ENCODE peak calls at places on chromosomes 7 and 10, in eight cellular contexts. K is AG04450, X is kidney epithelial cell, V is neural progenitor cell, Q is Calu3, U is brain microvascular endothelial cell, W is AG09319, D is HL-60. P is an unnamed sample.

GRCh38 chr10:103676851-103677417 is 178.4 kb downstream of the SH3PXD2A start:
- DNase-seq in K (peak; percentile 79), X (no peak), V (no peak), Q (no peak), U (peak; percentile 97), W (peak; percentile 66), D (no peak), P (no peak)

GRCh38 chr10:11026761-11027160 is 9.1 kb downstream of the CELF2 start:
- DNase-seq in K (no peak), X (no peak), V (no peak), Q (no peak), U (no peak), W (no peak), D (no peak), P (no peak)

GRCh38 chr7:136213012-136213411 is 235.9 kb upstream of the MTPN start:
- DNase-seq in K (no peak), X (no peak), V (no peak), Q (no peak), U (no peak), W (no peak), D (no peak), P (no peak)

GRCh38 chr10:122504551-122504950 is 43.2 kb downstream of the HTRA1 start:
- DNase-seq in K (peak; percentile 84), X (peak; percentile 70), V (no peak), Q (peak; percentile 46), U (peak; percentile 92), W (peak; percentile 72), D (no peak), P (peak; percentile 47)

GRCh38 chr10:132550366-132551092 is 12.9 kb downstream of the INPP5A start:
- DNase-seq in K (no peak), X (no peak), V (no peak), Q (no peak), U (no peak), W (no peak), D (no peak), P (no peak)

GRCh38 chr10:132713421-132714095 is 72.4 kb downstream of the NKX6-2 start:
- DNase-seq in K (no peak), X (no peak), V (no peak), Q (no peak), U (no peak), W (no peak), D (no peak), P (peak; percentile 40)

GRCh38 chr7:114540291-114540690 is 125.7 kb downstream of the FOXP2 start:
- DNase-seq in K (no peak), X (no peak), V (no peak), Q (no peak), U (no peak), W (no peak), D (no peak), P (no peak)

GRCh38 chr7:438361-438760 is 81.3 kb downstream of the PDGFA start:
- DNase-seq in K (no peak), X (no peak), V (no peak), Q (no peak), U (no peak), W (no peak), D (no peak), P (no peak)

GRCh38 chr7:885893-886625 is 9.7 kb downstream of the GET4 start:
- DNase-seq in K (no peak), X (no peak), V (no peak), Q (no peak), U (no peak), W (no peak), D (no peak), P (no peak)

GRCh38 chr7:127900116-127900515 is 131.1 kb downstream of the LRRC4 start:
- DNase-seq in K (no peak), X (no peak), V (no peak), Q (no peak), U (no peak), W (no peak), D (no peak), P (no peak)

GRCh38 chr10:35079763-35080162 is 10.4 kb downstream of the CUL2 start:
- DNase-seq in K (no peak), X (peak; percentile 39), V (no peak), Q (no peak), U (peak; percentile 90), W (peak; percentile 29), D (no peak), P (no peak)

GRCh38 chr7:100267648-100268047 is 39.9 kb upstream of the SPDYE3 start:
- DNase-seq in K (no peak), X (no peak), V (no peak), Q (no peak), U (no peak), W (no peak), D (no peak), P (no peak)

GRCh38 chr7:100275120-100275519 is 32.4 kb upstream of the SPDYE3 start:
- DNase-seq in K (no peak), X (no peak), V (no peak), Q (no peak), U (no peak), W (no peak), D (no peak), P (no peak)

GRCh38 chr7:100266576-100267354 is 40.7 kb upstream of the SPDYE3 start:
- DNase-seq in K (no peak), X (no peak), V (no peak), Q (no peak), U (no peak), W (no peak), D (no peak), P (no peak)

GRCh38 chr7:100271716-100272537 is 35.6 kb upstream of the SPDYE3 start:
- DNase-seq in K (peak; percentile 87), X (peak; percentile 91), V (peak; percentile 98), Q (peak; percentile 94), U (peak; percentile 95), W (peak; percentile 93), D (peak; percentile 98), P (peak; percentile 98)
- TF ChIP-seq CTCF in K (peak; percentile 23), X (peak; percentile 24), V (peak; percentile 36), Q (no peak), U (peak; percentile 31), W (peak; percentile 20), D (no peak), P (no peak)

GRCh38 chr10:124419635-124420034 is 912 bp upstream of the OAT start:
- DNase-seq in K (no peak), X (no peak), V (no peak), Q (no peak), U (no peak), W (no peak), D (no peak), P (no peak)

GRCh38 chr10:124416733-124417132 is 2.0 kb downstream of the OAT start:
- DNase-seq in K (no peak), X (no peak), V (no peak), Q (no peak), U (no peak), W (peak; percentile 27), D (no peak), P (no peak)

GRCh38 chr10:124420254-124420653 is 1.5 kb upstream of the OAT start:
- DNase-seq in K (no peak), X (no peak), V (no peak), Q (no peak), U (no peak), W (no peak), D (no peak), P (no peak)

GRCh38 chr10:124417846-124418725 is 637 bp downstream of the OAT start:
- DNase-seq in K (no peak), X (no peak), V (peak; percentile 74), Q (peak; percentile 56), U (peak; percentile 40), W (peak; percentile 24), D (peak; percentile 5), P (peak; percentile 49)

GRCh38 chr10:124418726-124419501 is at the start of gene OAT:
- DNase-seq in K (peak; percentile 77), X (peak; percentile 72), V (peak; percentile 99), Q (peak; percentile 95), U (peak; percentile 93), W (peak; percentile 84), D (peak; percentile 84), P (peak; percentile 93)
- TF ChIP-seq CTCF in K (peak; percentile 22), X (peak; percentile 18), V (peak; percentile 42), Q (no peak), U (peak; percentile 36), W (peak; percentile 2), D (no peak), P (no peak)

DNA sequence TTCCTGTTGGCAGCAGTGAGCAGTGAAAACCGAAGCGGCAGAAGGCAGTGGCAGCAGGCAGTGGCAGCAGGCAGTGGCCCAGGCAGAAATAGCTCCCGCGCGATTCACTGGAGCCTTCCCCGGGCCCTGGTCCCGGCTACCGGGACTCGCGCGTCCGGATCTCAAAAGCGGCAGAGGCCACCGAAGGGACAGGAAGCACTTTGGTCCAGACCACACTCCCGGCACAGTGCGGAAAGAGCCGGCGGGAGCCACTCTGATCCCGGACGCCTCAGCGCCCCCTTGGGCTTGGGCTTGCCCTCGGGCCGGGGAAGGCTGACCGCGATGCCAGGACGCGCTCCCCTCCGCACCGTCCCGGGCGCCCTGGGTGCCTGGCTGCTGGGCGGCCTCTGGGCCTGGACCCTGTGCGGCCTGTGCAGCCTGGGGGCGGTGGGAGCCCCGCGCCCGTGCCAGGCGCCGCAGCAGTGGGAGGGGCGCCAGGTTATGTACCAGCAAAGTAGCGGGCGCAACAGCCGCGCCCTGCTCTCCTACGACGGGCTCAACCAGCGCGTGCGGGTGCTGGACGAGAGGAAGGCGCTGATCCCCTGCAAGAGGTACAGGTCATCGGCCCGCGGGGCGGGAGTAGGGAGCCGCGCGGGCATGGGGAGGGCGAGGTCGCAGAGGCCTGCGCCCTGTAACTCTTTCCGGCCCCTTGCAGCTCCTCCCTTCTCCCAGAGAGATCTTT is at the start of gene EPDR1:
- DNase-seq in K (no peak), X (no peak), V (peak; percentile 70), Q (peak; percentile 90), U (peak; percentile 25), W (no peak), D (peak; percentile 85), P (peak; percentile 51)
- TF ChIP-seq CTCF in K (no peak), X (peak; percentile 32), V (peak; percentile 30), Q (peak; percentile 57), U (no peak), W (peak; percentile 8), D (no peak), P (peak; percentile 5)

DNA sequence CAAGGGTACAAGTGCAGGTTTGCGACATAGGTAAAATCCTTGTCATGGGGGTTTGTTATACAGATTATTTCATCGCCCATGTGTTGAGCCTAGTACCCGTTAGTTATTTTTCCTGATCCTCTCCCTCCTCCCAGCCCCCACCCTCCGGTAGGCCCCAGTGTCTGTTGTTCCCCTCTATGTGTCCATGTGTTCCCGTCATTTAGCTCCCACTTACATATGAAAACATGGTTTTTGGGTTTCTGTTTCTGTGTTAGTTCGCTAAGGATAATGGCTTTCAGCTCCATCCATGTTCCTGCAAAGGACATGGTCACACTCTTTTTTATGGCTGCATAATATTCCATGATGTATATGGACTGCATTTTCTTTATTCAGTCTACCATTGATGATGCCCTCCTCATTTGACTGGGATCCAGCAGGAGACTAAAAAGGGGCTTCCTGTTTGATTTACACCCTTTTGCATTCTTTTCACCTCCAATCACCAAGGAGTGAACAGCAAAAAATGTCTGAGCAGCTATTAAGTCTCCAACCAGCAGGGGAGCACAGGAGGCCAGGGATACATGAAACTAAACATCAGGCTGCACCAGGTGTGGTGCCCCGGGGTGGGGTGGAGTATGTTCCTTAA is 188.2 kb downstream of the SKIDA1 start:
- DNase-seq in K (no peak), X (no peak), V (no peak), Q (no peak), U (no peak), W (no peak), D (no peak), P (no peak)
- TF ChIP-seq CTCF in K (no peak), X (no peak), V (no peak), Q (no peak), U (peak; percentile 11), W (no peak), D (no peak), P (no peak)

GRCh38 chr10:70849582-70850016 is 33.9 kb downstream of the SGPL1 start:
- DNase-seq in K (peak; percentile 77), X (peak; percentile 29), V (no peak), Q (no peak), U (peak; percentile 78), W (peak; percentile 28), D (no peak), P (no peak)
- TF ChIP-seq CTCF in K (no peak), X (no peak), V (no peak), Q (no peak), U (no peak), W (no peak), D (no peak), P (no peak)

P was measured in CD14-positive monocyte.